ENCODE peak calls at places on chromosomes 1 and 21, in four cellular contexts. One of them, this sample, is unnamed.

GRCh38 chr1:235767795-235768194 is 98.9 kb downstream of the LYST start:
- DNase-seq in H1: no peak
- DNase-seq in GM12878: peak
- DNase-seq in HepG2: no peak
- DNase-seq in this sample: no peak

GRCh38 chr1:30111431-30111830 is 612.0 kb downstream of the MATN1 start:
- DNase-seq in H1: peak
- DNase-seq in GM12878: no peak
- DNase-seq in HepG2: peak
- DNase-seq in this sample: peak

GRCh38 chr1:19260211-19261138 is 8.9 kb downstream of the MRTO4 start:
- DNase-seq in H1: no peak
- DNase-seq in GM12878: no peak
- DNase-seq in HepG2: no peak
- DNase-seq in this sample: no peak

GRCh38 chr21:14492890-14493289 is 53.2 kb downstream of the SAMSN1 start:
- DNase-seq in H1: no peak
- DNase-seq in GM12878: no peak
- DNase-seq in HepG2: no peak
- DNase-seq in this sample: no peak

GRCh38 chr1:222880586-222880985 is 65.7 kb downstream of the DISP1 start:
- DNase-seq in H1: no peak
- DNase-seq in GM12878: no peak
- DNase-seq in HepG2: no peak
- DNase-seq in this sample: no peak

GRCh38 chr1:238088891-238089290 is 198.2 kb upstream of the ZP4 start:
- DNase-seq in H1: no peak
- DNase-seq in GM12878: no peak
- DNase-seq in HepG2: no peak
- DNase-seq in this sample: peak

GRCh38 chr1:111895456-111895855 is 94.0 kb downstream of the KCND3 start:
- DNase-seq in H1: no peak
- DNase-seq in GM12878: no peak
- DNase-seq in HepG2: no peak
- DNase-seq in this sample: no peak

GRCh38 chr1:14142397-14143095 is 442.6 kb downstream of the PRDM2 start:
- DNase-seq in H1: no peak
- DNase-seq in GM12878: no peak
- DNase-seq in HepG2: no peak
- DNase-seq in this sample: no peak

GRCh38 chr1:187383366-187383765 is 554.6 kb downstream of the PLA2G4A start:
- DNase-seq in H1: no peak
- DNase-seq in GM12878: no peak
- DNase-seq in HepG2: peak
- DNase-seq in this sample: peak

GRCh38 chr1:200907611-200908097 is 13.0 kb downstream of the INAVA start:
- DNase-seq in H1: no peak
- DNase-seq in GM12878: peak
- DNase-seq in HepG2: peak
- DNase-seq in this sample: no peak

GRCh38 chr1:115814685-115815398 is 26.1 kb downstream of the NHLH2 start:
- DNase-seq in H1: no peak
- DNase-seq in GM12878: no peak
- DNase-seq in HepG2: no peak
- DNase-seq in this sample: no peak

GRCh38 chr1:5992034-5992813 is at the start of gene NPHP4:
- DNase-seq in H1: peak
- DNase-seq in GM12878: peak
- DNase-seq in HepG2: peak
- DNase-seq in this sample: peak

GRCh38 chr1:194644528-194644927 is 1458.1 kb upstream of the B3GALT2 start:
- DNase-seq in H1: no peak
- DNase-seq in GM12878: no peak
- DNase-seq in HepG2: no peak
- DNase-seq in this sample: no peak

GRCh38 chr21:42162831-42163510 is 56.0 kb upstream of the ABCG1 start:
- DNase-seq in H1: no peak
- DNase-seq in GM12878: no peak
- DNase-seq in HepG2: no peak
- DNase-seq in this sample: no peak

GRCh38 chr1:9128520-9129371 is at the start of gene GPR157:
- DNase-seq in H1: peak
- DNase-seq in GM12878: no peak
- DNase-seq in HepG2: peak
- DNase-seq in this sample: no peak

DNA sequence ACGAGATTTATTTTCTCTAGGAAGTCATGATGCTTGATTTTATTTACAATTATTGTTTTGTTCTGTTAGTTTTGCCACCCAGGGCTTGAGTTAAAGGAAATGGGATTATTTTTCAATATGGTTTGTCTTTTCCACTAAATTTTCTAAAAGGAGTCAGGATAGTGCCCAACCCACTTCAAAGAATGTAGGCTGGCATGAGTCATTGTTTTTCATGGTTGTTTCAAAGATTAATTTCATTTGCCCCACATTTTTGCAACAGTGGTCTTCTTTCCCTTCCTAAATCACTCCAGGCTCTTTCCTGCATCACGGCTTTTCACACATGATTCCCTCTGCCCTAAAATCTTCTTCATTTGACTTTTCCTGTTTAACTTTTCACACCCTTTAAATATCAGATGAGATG is 2.5 kb downstream of the SLAMF6 start:
- DNase-seq in H1: no peak
- DNase-seq in GM12878: no peak
- DNase-seq in HepG2: no peak
- DNase-seq in this sample: no peak
- H3K4me3 ChIP-seq in H1: no peak
- H3K4me3 ChIP-seq in GM12878: peak
- H3K4me3 ChIP-seq in HepG2: no peak
- H3K4me3 ChIP-seq in this sample: no peak

GRCh38 chr1:221873663-221874062 is 131.8 kb upstream of the DUSP10 start:
- DNase-seq in H1: no peak
- DNase-seq in GM12878: no peak
- DNase-seq in HepG2: no peak
- DNase-seq in this sample: no peak

GRCh38 chr1:221875004-221875330 is 133.1 kb upstream of the DUSP10 start:
- DNase-seq in H1: no peak
- DNase-seq in GM12878: no peak
- DNase-seq in HepG2: no peak
- DNase-seq in this sample: no peak

GRCh38 chr1:221877365-221877764 is 135.5 kb upstream of the DUSP10 start:
- DNase-seq in H1: no peak
- DNase-seq in GM12878: no peak
- DNase-seq in HepG2: no peak
- DNase-seq in this sample: no peak

GRCh38 chr1:221871056-221871455 is 129.2 kb upstream of the DUSP10 start:
- DNase-seq in H1: no peak
- DNase-seq in GM12878: no peak
- DNase-seq in HepG2: no peak
- DNase-seq in this sample: no peak

GRCh38 chr1:221874285-221875003 is 132.6 kb upstream of the DUSP10 start:
- DNase-seq in H1: no peak
- DNase-seq in GM12878: no peak
- DNase-seq in HepG2: no peak
- DNase-seq in this sample: no peak
- TF ChIP-seq SUZ12 in H1: no peak
- TF ChIP-seq SUZ12 in GM12878: no peak
- TF ChIP-seq SUZ12 in HepG2: no peak
- TF ChIP-seq SUZ12 in this sample: no peak

DNA sequence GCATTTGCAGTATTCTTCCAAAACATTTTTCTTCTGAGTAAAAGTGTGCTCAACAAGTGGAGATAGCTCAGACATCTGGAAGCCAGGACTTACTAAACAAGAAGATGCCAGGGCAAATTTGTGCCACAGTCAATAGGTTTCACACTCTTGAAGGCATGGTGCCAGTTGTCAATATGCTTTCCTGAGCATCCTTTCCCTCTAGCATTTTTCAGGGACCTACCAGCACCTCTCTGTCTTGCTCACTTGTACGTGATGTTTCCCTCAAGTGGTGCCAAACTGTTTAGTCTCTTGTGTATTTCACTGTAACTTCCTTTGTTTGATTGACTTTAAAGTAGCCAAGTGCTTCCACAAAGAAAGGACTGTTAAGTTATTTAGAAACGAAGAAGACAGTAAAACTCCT is 194.0 kb upstream of the SGIP1 start:
- DNase-seq in H1: no peak
- DNase-seq in GM12878: no peak
- DNase-seq in HepG2: no peak
- DNase-seq in this sample: no peak
- H3K4me3 ChIP-seq in H1: no peak
- H3K4me3 ChIP-seq in GM12878: peak
- H3K4me3 ChIP-seq in HepG2: no peak
- H3K4me3 ChIP-seq in this sample: no peak

DNA sequence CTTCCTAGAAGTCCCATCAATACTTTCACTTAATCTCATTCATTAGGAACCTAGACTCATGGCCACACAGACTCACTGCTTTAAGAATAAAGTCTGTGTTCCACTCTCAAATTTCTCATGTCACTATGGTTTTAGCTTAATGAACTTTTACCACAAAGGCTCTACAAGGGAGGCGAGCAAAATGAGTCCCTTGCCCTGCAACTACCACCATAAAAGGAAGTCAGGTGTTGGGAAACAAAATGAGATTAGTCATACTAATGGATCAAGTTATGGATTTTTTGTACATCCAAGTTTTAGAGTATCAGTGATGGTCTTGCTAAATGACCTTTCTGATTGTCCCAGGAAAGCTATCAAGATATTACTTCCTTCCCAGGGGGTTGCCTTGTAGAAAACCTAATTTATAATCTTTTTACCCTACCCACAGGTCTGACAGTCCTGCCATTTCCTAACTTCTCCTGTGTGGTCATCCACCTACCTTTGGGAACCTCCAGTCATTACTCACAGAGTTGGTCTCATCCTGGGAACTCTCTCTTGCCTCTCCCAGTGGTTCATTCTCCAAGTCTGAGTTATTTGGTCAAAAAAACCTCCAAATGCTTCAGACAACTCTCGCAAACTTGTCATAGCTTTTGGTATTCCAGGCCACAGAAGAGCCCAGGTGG is 51.8 kb upstream of the SLC16A1 start:
- DNase-seq in H1: no peak
- DNase-seq in GM12878: no peak
- DNase-seq in HepG2: no peak
- DNase-seq in this sample: no peak
- TF ChIP-seq SUZ12 in H1: no peak
- TF ChIP-seq SUZ12 in GM12878: no peak
- TF ChIP-seq SUZ12 in HepG2: no peak
- TF ChIP-seq SUZ12 in this sample: no peak

GRCh38 chr1:225746361-225747179 is 31.1 kb upstream of the SRP9 start:
- DNase-seq in H1: peak
- DNase-seq in GM12878: no peak
- DNase-seq in HepG2: peak
- DNase-seq in this sample: peak
- H3K4me3 ChIP-seq in H1: peak
- H3K4me3 ChIP-seq in GM12878: no peak
- H3K4me3 ChIP-seq in HepG2: peak
- H3K4me3 ChIP-seq in this sample: no peak

DNA sequence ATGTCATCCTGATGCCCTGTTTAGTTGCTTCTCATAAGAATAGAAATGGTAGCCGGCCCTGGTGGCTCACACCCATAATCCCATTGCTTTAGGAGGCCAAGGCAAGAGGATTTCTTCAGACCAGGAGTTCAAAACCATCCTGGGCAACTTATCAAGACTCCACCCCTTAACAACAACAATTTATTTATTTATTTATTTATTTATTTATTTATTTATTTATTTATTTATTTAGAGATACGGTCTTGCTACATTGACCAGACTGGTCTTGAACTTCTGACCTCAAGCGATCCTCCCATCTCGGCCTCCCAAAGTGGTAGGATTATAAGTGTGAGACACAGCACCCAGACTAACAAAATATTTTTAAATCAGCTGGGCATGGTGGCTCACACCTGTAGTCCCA is 4.0 kb downstream of the MT1HL1 start:
- DNase-seq in H1: no peak
- DNase-seq in GM12878: no peak
- DNase-seq in HepG2: no peak
- DNase-seq in this sample: no peak
- TF ChIP-seq SUZ12 in H1: no peak
- TF ChIP-seq SUZ12 in GM12878: no peak
- TF ChIP-seq SUZ12 in HepG2: no peak
- TF ChIP-seq SUZ12 in this sample: no peak

DNA sequence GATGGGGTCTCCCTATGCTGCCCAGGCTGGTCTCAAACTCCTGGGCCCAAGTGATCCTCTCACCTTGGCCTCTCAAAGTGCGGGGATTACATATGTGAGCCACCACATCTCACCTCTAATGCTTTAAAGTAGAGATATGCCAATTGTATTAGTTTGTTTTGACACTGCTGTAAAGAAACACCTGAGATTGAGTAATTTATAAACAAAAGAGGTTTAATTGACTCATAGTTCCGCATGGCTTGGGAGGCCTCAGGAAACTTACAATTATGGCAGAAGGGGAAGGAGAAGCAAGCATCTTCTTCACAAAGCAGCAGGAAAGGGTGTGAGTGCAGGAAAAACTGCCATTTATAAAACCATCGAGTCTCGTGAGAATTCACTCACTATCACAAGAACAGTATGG is 3.4 kb upstream of the MYCL start:
- DNase-seq in H1: no peak
- DNase-seq in GM12878: no peak
- DNase-seq in HepG2: no peak
- DNase-seq in this sample: no peak
- H3K4me3 ChIP-seq in H1: no peak
- H3K4me3 ChIP-seq in GM12878: no peak
- H3K4me3 ChIP-seq in HepG2: no peak
- H3K4me3 ChIP-seq in this sample: no peak

GRCh38 chr1:27336756-27337155 is 5.1 kb upstream of the SYTL1 start:
- DNase-seq in H1: no peak
- DNase-seq in GM12878: no peak
- DNase-seq in HepG2: no peak
- DNase-seq in this sample: no peak

GRCh38 chr1:27332536-27333281 is 9.1 kb upstream of the SYTL1 start:
- DNase-seq in H1: no peak
- DNase-seq in GM12878: no peak
- DNase-seq in HepG2: no peak
- DNase-seq in this sample: no peak

GRCh38 chr1:27338751-27339150 is 3.1 kb upstream of the SYTL1 start:
- DNase-seq in H1: no peak
- DNase-seq in GM12878: no peak
- DNase-seq in HepG2: no peak
- DNase-seq in this sample: no peak

GRCh38 chr1:27333717-27334279 is 8.0 kb upstream of the SYTL1 start:
- DNase-seq in H1: no peak
- DNase-seq in GM12878: no peak
- DNase-seq in HepG2: no peak
- DNase-seq in this sample: no peak

GRCh38 chr1:27335506-27336422 is 6.1 kb upstream of the SYTL1 start:
- DNase-seq in H1: no peak
- DNase-seq in GM12878: no peak
- DNase-seq in HepG2: no peak
- DNase-seq in this sample: no peak
- TF ChIP-seq SUZ12 in H1: no peak
- TF ChIP-seq SUZ12 in GM12878: no peak
- TF ChIP-seq SUZ12 in HepG2: no peak
- TF ChIP-seq SUZ12 in this sample: no peak